ENCODE peak calls at places on chromosome 5, in eight cellular contexts. U is breast epithelium; T is RWPE2; V is fibroblast of lung; O is left lung; Y is neural progenitor cell; J is effector memory CD4-positive, alpha-beta T cell; Q is thoracic aorta. K is an unnamed sample.

GRCh38 chr5:95471922-95472321 is 80.8 kb downstream of the FAM81B start:
- DNase-seq in J (no peak), V (peak; percentile 3), Y (no peak), O (no peak), Q (no peak), T (no peak), U (no peak), K (no peak)

GRCh38 chr5:96245401-96246091 is 187.5 kb downstream of the PCSK1 start:
- DNase-seq in Y (no peak), V (no peak), O (no peak), J (no peak), U (no peak), Q (no peak), T (no peak), K (no peak)

GRCh38 chr5:132500931-132501628 is 10.5 kb upstream of the IRF1 start:
- DNase-seq in O (peak; percentile 68), J (peak; percentile 73), V (peak; percentile 68), T (no peak), U (no peak), Q (no peak), Y (peak; percentile 79), K (peak; percentile 77)

GRCh38 chr5:172494630-172495505 is 40.5 kb upstream of the SH3PXD2B start:
- DNase-seq in T (peak; percentile 34), Q (no peak), J (no peak), V (no peak), Y (no peak), O (peak; percentile 12), U (no peak), K (no peak)

GRCh38 chr5:102294996-102295395 is 1.1 kb downstream of the SLCO4C1 start:
- DNase-seq in T (no peak), O (no peak), J (no peak), Q (no peak), U (no peak), V (no peak), Y (peak; percentile 3), K (no peak)

GRCh38 chr5:52956014-52956413 is 33.1 kb upstream of the ITGA2 start:
- DNase-seq in T (no peak), Y (no peak), U (no peak), V (no peak), O (no peak), Q (no peak), J (no peak), K (no peak)

GRCh38 chr5:122415481-122416120 is 103.6 kb downstream of the SNCAIP start:
- DNase-seq in Y (peak; percentile 83), V (peak; percentile 83), U (no peak), T (no peak), Q (no peak), O (peak; percentile 43), J (no peak), K (peak; percentile 29)

GRCh38 chr5:61020415-61020814 is 75.4 kb downstream of the NDUFAF2 start:
- DNase-seq in V (peak; percentile 78), Y (no peak), U (no peak), J (no peak), Q (no peak), O (no peak), T (no peak), K (no peak)

GRCh38 chr5:135307143-135307903 is 91.7 kb downstream of the MACROH2A1 start:
- DNase-seq in V (no peak), U (no peak), T (no peak), Y (peak; percentile 94), O (no peak), J (no peak), Q (no peak), K (no peak)

GRCh38 chr5:119330367-119331183 is 25.2 kb upstream of the TNFAIP8 start:
- DNase-seq in T (no peak), Q (no peak), V (no peak), Y (no peak), J (peak; percentile 46), O (no peak), U (no peak), K (no peak)

GRCh38 chr5:54021413-54022155 is 288.8 kb downstream of the ARL15 start:
- DNase-seq in Y (no peak), Q (no peak), O (no peak), J (no peak), V (peak; percentile 49), U (no peak), T (no peak), K (peak; percentile 55)

GRCh38 chr5:151007430-151008123 is 12.8 kb upstream of the GPX3 start:
- DNase-seq in T (no peak), Y (no peak), V (peak; percentile 31), U (no peak), Q (no peak), O (no peak), J (no peak), K (no peak)

DNA sequence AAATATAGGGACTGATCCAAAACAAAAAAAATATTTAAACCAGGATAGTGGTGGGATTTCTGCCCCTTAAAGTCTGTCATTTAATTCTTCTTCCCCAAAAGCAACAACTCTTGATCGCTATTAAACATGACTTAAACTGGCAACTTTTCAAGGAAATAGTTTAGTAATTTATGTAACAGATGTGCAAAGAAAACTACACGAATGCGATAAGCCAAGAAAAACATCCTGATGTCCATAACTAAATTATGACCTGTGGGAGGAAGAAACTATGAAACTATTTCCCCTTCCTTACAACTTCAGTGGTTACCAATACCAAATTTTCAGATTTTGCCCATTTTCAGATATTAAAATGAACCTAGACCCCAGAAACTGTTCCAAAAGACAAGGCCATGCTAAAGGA is 31.5 kb downstream of the CLINT1 start:
- DNase-seq in J (no peak), Q (no peak), U (no peak), V (peak; percentile 56), O (no peak), T (no peak), Y (no peak), K (no peak)
- H3K4me1 ChIP-seq in J (peaks cover 5% of the 10 kb centered on the region), Q (peaks cover 29% of the 10 kb centered on the region), U (no peaks in the 10 kb centered on the region), V (peaks cover 10% of the 10 kb centered on the region), O (peaks cover 10% of the 10 kb centered on the region), T (peaks cover 9% of the 10 kb centered on the region), Y (no peaks in the 10 kb centered on the region), K (no peaks in the 10 kb centered on the region)

DNA sequence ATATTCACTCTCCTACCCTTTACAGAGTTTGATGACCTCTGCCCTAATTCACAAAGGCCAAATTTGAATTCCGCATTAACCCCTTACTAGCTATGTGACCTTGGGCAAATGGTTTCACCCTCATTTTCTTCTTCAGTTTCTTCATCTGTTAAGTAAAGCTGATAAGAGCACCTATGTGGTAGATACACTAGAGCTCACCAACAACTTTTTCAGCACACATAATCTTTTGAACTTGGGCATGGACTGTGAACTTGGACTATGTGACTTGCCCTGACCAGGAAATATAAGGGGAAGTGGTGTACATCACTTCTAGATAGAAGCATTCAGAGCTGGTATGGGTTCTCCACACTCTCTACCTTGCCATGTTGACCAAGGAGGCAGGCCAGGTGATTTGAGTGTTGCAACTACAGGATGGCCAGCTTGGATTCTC is 61.2 kb upstream of the CPEB4 start:
- DNase-seq in J (no peak), T (no peak), U (no peak), O (no peak), Q (no peak), Y (no peak), V (no peak), K (no peak)
- H3K4me1 ChIP-seq in J (no peaks in the 10 kb centered on the region), T (peaks cover 14% of the 10 kb centered on the region), U (no peaks in the 10 kb centered on the region), O (peaks cover 5% of the 10 kb centered on the region), Q (peaks cover 17% of the 10 kb centered on the region), Y (peaks cover 33% of the 10 kb centered on the region), V (no peaks in the 10 kb centered on the region), K (no peaks in the 10 kb centered on the region)

DNA sequence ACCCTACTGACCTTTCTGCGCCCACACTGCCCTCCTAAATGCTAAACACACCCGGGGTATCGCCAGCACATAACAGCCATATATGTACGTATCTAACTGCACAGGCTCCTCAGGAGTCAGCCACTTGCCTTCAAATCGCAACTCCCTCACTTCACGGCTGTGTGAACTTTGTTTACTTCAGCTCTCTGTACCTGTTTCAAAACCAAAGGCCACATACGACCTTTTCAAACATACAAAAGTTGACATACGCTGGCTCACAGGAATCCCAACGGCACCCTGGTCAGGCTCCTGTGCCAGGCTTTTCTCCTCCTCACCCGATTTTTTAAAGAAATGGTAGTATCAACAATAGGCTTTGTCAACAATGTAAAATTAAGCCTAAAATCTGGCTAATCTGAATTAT is 39.0 kb upstream of the ZNF622 start:
- DNase-seq in J (no peak), Q (no peak), T (no peak), V (no peak), O (no peak), Y (no peak), U (no peak), K (no peak)
- H3K4me1 ChIP-seq in J (no peaks in the 10 kb centered on the region), Q (peaks cover 15% of the 10 kb centered on the region), T (peaks cover 29% of the 10 kb centered on the region), V (no peaks in the 10 kb centered on the region), O (peaks cover 5% of the 10 kb centered on the region), Y (peaks cover 4% of the 10 kb centered on the region), U (no peaks in the 10 kb centered on the region), K (no peaks in the 10 kb centered on the region)

GRCh38 chr5:147404706-147405105 is 105.2 kb downstream of the DPYSL3 start:
- DNase-seq in Q (no peak), V (no peak), O (no peak), U (no peak), T (no peak), Y (no peak), J (no peak), K (no peak)

GRCh38 chr5:147407094-147407681 is 102.7 kb downstream of the DPYSL3 start:
- DNase-seq in V (peak; percentile 64), U (no peak), O (no peak), T (no peak), Y (no peak), Q (peak; percentile 25), J (no peak), K (no peak)

GRCh38 chr5:147403659-147404640 is 105.9 kb downstream of the DPYSL3 start:
- DNase-seq in O (peak; percentile 68), U (no peak), T (no peak), J (no peak), Y (no peak), V (peak; percentile 99), Q (peak; percentile 81), K (no peak)

GRCh38 chr5:147408980-147409379 is 100.9 kb downstream of the DPYSL3 start:
- DNase-seq in J (no peak), T (no peak), V (no peak), O (no peak), U (no peak), Y (no peak), Q (no peak), K (no peak)

GRCh38 chr5:147406636-147407035 is 103.2 kb downstream of the DPYSL3 start:
- DNase-seq in U (no peak), J (no peak), T (no peak), O (no peak), Q (no peak), V (no peak), Y (no peak), K (no peak)
- H3K4me1 ChIP-seq in U (no peaks in the 10 kb centered on the region), J (no peaks in the 10 kb centered on the region), T (peaks cover 10% of the 10 kb centered on the region), O (peaks cover 18% of the 10 kb centered on the region), Q (peaks cover 55% of the 10 kb centered on the region), V (peaks cover 24% of the 10 kb centered on the region), Y (peaks cover 14% of the 10 kb centered on the region), K (no peaks in the 10 kb centered on the region)

DNA sequence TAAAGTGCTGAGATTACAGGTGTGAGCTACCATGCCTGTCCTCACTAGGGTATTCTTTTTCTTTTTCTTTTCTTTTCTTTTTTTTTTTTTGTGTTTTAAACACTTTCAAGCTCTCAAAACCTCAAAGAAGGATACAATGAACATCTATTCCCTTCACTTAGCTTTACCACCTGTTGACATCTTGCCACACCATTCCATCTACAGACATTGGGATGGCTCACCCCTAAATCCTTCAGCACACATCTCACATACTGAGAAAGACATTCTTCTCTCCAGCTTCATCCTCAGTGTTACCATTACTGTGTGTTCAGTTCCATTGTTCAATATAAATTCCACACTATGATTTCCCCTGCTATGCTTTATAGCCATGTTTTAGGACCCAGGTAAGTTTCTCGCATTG is 16.5 kb downstream of the IQGAP2 start:
- DNase-seq in O (no peak), V (no peak), Y (no peak), U (no peak), Q (no peak), J (no peak), T (no peak), K (no peak)
- H3K4me1 ChIP-seq in O (no peaks in the 10 kb centered on the region), V (no peaks in the 10 kb centered on the region), Y (peaks cover 5% of the 10 kb centered on the region), U (no peaks in the 10 kb centered on the region), Q (no peaks in the 10 kb centered on the region), J (peaks cover 1% of the 10 kb centered on the region), T (no peaks in the 10 kb centered on the region), K (no peaks in the 10 kb centered on the region)